ENCODE peak calls at places on chromosomes 12 and 14, in six cellular contexts. W, B, O, D, C and K are unnamed samples.
A peak's percentile ranks its signal among the peaks of the same experiment; 100 is the strongest.

GRCh38 chr14:102279282-102279681 is 25.7 kb downstream of the MOK start:
- DNase-seq in W (no peak), B (no peak), O (no peak), D (no peak), C (no peak), K (no peak)

GRCh38 chr14:86858043-86858442 is 1134.9 kb downstream of the GALC start:
- DNase-seq in W (no peak), B (no peak), O (no peak), D (no peak), C (no peak), K (no peak)

GRCh38 chr14:82963756-82964155 is 1430.1 kb upstream of the SEL1L start:
- DNase-seq in W (no peak), B (no peak), O (no peak), D (no peak), C (no peak), K (no peak)

GRCh38 chr12:3135522-3136461 is 58.6 kb downstream of the TSPAN9 start:
- DNase-seq in W (no peak), B (peak; percentile 80), O (no peak), D (peak; percentile 52), C (peak; percentile 61), K (peak; percentile 78)

GRCh38 chr14:93090826-93091583 is 24.7 kb downstream of the ITPK1 start:
- DNase-seq in W (no peak), B (no peak), O (no peak), D (no peak), C (no peak), K (no peak)

GRCh38 chr12:19739195-19739776 is 300.0 kb downstream of the AEBP2 start:
- DNase-seq in W (no peak), B (peak; percentile 75), O (no peak), D (peak; percentile 64), C (peak; percentile 63), K (peak; percentile 21)

GRCh38 chr12:70267550-70267949 is 24.3 kb downstream of the CNOT2 start:
- DNase-seq in W (no peak), B (no peak), O (no peak), D (no peak), C (no peak), K (no peak)

GRCh38 chr12:100733817-100734593 is 60.6 kb upstream of the ANO4 start:
- DNase-seq in W (no peak), B (peak; percentile 45), O (no peak), D (no peak), C (no peak), K (no peak)

GRCh38 chr12:59708484-59708883 is 112.7 kb downstream of the SLC16A7 start:
- DNase-seq in W (no peak), B (no peak), O (no peak), D (no peak), C (no peak), K (peak; percentile 4)

GRCh38 chr12:13277278-13277677 is 80.8 kb downstream of the EMP1 start:
- DNase-seq in W (no peak), B (no peak), O (no peak), D (no peak), C (no peak), K (no peak)

GRCh38 chr12:120453977-120454376 is 7.7 kb downstream of the GATC start:
- DNase-seq in W (no peak), B (no peak), O (no peak), D (peak; percentile 58), C (no peak), K (peak; percentile 44)

GRCh38 chr12:130162267-130162666 is at the start of gene FZD10:
- DNase-seq in W (no peak), B (peak; percentile 67), O (no peak), D (no peak), C (no peak), K (peak; percentile 55)

GRCh38 chr12:115190191-115190590 is 506.2 kb upstream of the TBX3 start:
- DNase-seq in W (no peak), B (no peak), O (no peak), D (no peak), C (no peak), K (no peak)

GRCh38 chr12:75271576-75271975 is 58.5 kb downstream of the CAPS2 start:
- DNase-seq in W (no peak), B (no peak), O (no peak), D (no peak), C (no peak), K (no peak)

GRCh38 chr14:69701857-69702256 is 65.1 kb upstream of the SRSF5 start:
- DNase-seq in W (no peak), B (no peak), O (no peak), D (peak; percentile 49), C (no peak), K (no peak)

GRCh38 chr12:117472983-117473382 is 111.6 kb upstream of the NOS1 start:
- DNase-seq in W (no peak), B (peak; percentile 18), O (no peak), D (no peak), C (no peak), K (no peak)

GRCh38 chr12:17759982-17760381 is 330.0 kb downstream of the RERGL start:
- DNase-seq in W (no peak), B (no peak), O (no peak), D (no peak), C (no peak), K (no peak)

GRCh38 chr14:24187538-24187915 is 1.1 kb downstream of the IPO4 start:
- DNase-seq in W (no peak), B (no peak), O (no peak), D (no peak), C (no peak), K (no peak)

GRCh38 chr12:9751204-9752144 is 9.2 kb downstream of the CD69 start:
- DNase-seq in W (no peak), B (no peak), O (no peak), D (peak; percentile 60), C (no peak), K (peak; percentile 7)

GRCh38 chr14:26008290-26008689 is 589.5 kb downstream of the NOVA1 start:
- DNase-seq in W (no peak), B (peak; percentile 8), O (no peak), D (no peak), C (no peak), K (no peak)

GRCh38 chr12:66371982-66372381 is 69.7 kb downstream of the HELB start:
- DNase-seq in W (no peak), B (no peak), O (no peak), D (no peak), C (no peak), K (no peak)

GRCh38 chr14:70096866-70097265 is 91.9 kb downstream of the SLC8A3 start:
- DNase-seq in W (no peak), B (peak; percentile 27), O (no peak), D (no peak), C (peak; percentile 22), K (peak; percentile 16)

GRCh38 chr12:109130755-109131521 is 14.6 kb downstream of the ACACB start:
- DNase-seq in W (no peak), B (no peak), O (peak; percentile 71), D (no peak), C (no peak), K (no peak)

GRCh38 chr12:6080149-6081045 is 44.1 kb downstream of the VWF start:
- DNase-seq in W (no peak), B (no peak), O (no peak), D (no peak), C (no peak), K (no peak)

GRCh38 chr14:91867316-91867988 is at the start of gene TC2N:
- DNase-seq in W (no peak), B (no peak), O (no peak), D (no peak), C (no peak), K (no peak)

GRCh38 chr12:113120670-113121370 is 14.7 kb downstream of the RASAL1 start:
- DNase-seq in W (no peak), B (no peak), O (no peak), D (no peak), C (no peak), K (no peak)

GRCh38 chr14:100609941-100610391 is 22.7 kb upstream of the BEGAIN start:
- DNase-seq in W (no peak), B (no peak), O (no peak), D (no peak), C (no peak), K (no peak)

GRCh38 chr14:38145142-38145541 is 62.6 kb upstream of the SSTR1 start:
- DNase-seq in W (no peak), B (no peak), O (no peak), D (no peak), C (no peak), K (peak; percentile 20)

GRCh38 chr14:81435578-81436295 is 35.6 kb upstream of the STON2 start:
- DNase-seq in W (peak; percentile 60), B (peak; percentile 82), O (peak; percentile 41), D (peak; percentile 21), C (no peak), K (peak; percentile 69)

GRCh38 chr12:104477812-104478388 is 21.2 kb downstream of the CHST11 start:
- DNase-seq in W (no peak), B (no peak), O (no peak), D (no peak), C (no peak), K (no peak)

GRCh38 chr12:66662179-66662578 is 16.7 kb downstream of the GRIP1 start:
- DNase-seq in W (no peak), B (no peak), O (no peak), D (no peak), C (no peak), K (peak; percentile 22)

GRCh38 chr12:49413796-49414195 is 46.5 kb downstream of the SPATS2 start:
- DNase-seq in W (no peak), B (no peak), O (no peak), D (no peak), C (no peak), K (no peak)
- H3K27ac ChIP-seq in W (no peak overlapping the region), B (no peak overlapping the region), O (no peak overlapping the region), D (no peak overlapping the region), C (no peak overlapping the region), K (no peak overlapping the region)

GRCh38 chr12:110699591-110700445 is 10.9 kb upstream of the HVCN1 start:
- DNase-seq in W (no peak), B (no peak), O (no peak), D (no peak), C (no peak), K (no peak)
- TF ChIP-seq CTCF in W (no peak), B (no peak), O (no peak), D (no peak), C (no peak), K (no peak)

DNA sequence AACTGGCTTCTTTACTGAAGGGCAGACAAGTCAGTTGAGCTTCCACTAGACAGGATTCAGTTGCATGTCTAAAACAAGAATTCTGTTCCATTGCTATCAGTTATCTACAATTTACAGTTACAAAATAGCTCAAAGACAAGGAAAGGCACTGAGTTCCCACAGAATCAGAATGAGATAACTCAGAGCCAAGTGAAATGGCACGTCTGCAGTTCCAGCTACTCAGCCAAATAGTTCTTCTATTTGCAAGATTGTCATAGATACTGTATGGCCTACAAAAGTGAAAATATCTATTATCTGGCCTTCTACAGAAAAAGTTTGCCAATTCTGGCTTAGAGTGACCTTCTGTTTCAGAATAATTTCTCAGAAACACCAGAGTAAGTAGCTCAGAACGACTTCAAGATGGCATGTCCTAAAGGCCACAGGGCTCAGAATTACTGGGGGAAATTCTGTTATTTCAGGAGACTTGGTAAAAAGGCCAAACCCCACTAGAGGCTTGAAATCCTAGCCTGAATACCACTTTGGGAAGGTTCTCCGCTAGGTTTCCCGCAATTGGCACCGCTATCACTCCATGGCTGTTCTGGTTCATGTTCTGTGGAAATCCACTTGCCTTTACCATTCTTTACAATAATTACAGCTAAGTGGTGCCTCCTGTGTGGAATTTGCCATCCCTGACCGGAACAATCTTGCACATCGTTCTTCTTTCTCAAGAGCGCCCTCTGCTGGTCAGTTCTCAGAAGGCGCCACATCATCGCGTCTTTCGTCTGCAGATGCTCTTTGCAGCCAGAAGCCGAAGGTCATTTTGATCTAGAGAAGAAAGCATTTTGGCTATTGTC is 10.6 kb upstream of the RTRAF start:
- DNase-seq in W (peak; percentile 73), B (peak; percentile 92), O (peak; percentile 88), D (peak; percentile 40), C (peak; percentile 74), K (peak; percentile 60)
- H3K27ac ChIP-seq in W (peak overlapping the region; percentile 18), B (no peak overlapping the region), O (no peak overlapping the region), D (no peak overlapping the region), C (no peak overlapping the region), K (no peak overlapping the region)

GRCh38 chr12:93895096-93895460 is 217.9 kb downstream of the CRADD start:
- DNase-seq in W (no peak), B (no peak), O (no peak), D (no peak), C (no peak), K (no peak)
- TF ChIP-seq CTCF in W (no peak), B (no peak), O (no peak), D (no peak), C (peak; percentile 44), K (no peak)